ENCODE peak calls at places on chromosomes 13 and 19, in eight cellular contexts. U is neural progenitor cell; A is NT2/D1; V is stomach; F is naive thymus-derived CD4-positive, alpha-beta T cell; M is psoas muscle; X is SJSA1; C is GM23248. E is an unnamed sample.

GRCh38 chr19:13986348-13986904 is 19.7 kb downstream of the RFX1 start:
- DNase-seq in U (peak; percentile 55), A (peak; percentile 84), V (peak; percentile 82), F (peak; percentile 98), M (peak; percentile 91), X (no peak), C (peak; percentile 90), E (peak; percentile 53)

GRCh38 chr13:40205771-40206240 is 460.6 kb downstream of the FOXO1 start:
- DNase-seq in U (no peak), A (no peak), V (no peak), F (no peak), M (no peak), X (no peak), C (no peak), E (no peak)

GRCh38 chr13:82758056-82758455 is 1124.2 kb downstream of the SLITRK1 start:
- DNase-seq in U (peak; percentile 41), A (peak; percentile 36), V (no peak), F (no peak), M (no peak), X (peak; percentile 75), C (peak; percentile 41), E (no peak)

GRCh38 chr19:42254083-42254849 is 662 bp downstream of the ERF start:
- DNase-seq in U (peak; percentile 94), A (no peak), V (peak; percentile 79), F (peak; percentile 83), M (peak; percentile 80), X (peak; percentile 79), C (peak; percentile 84), E (no peak)

GRCh38 chr19:14149011-14149410 is 12.6 kb upstream of the ASF1B start:
- DNase-seq in U (no peak), A (no peak), V (no peak), F (no peak), M (no peak), X (no peak), C (no peak), E (no peak)

GRCh38 chr19:30280018-30280417 is 92.2 kb upstream of the ZNF536 start:
- DNase-seq in U (no peak), A (no peak), V (no peak), F (no peak), M (no peak), X (no peak), C (no peak), E (no peak)

GRCh38 chr13:74554581-74555290 is 420.5 kb upstream of the KLF12 start:
- DNase-seq in U (no peak), A (no peak), V (no peak), F (no peak), M (no peak), X (no peak), C (no peak), E (no peak)

GRCh38 chr19:1171755-1172352 is 2.2 kb downstream of the SBNO2 start:
- DNase-seq in U (peak; percentile 57), A (no peak), V (peak; percentile 32), F (no peak), M (peak; percentile 50), X (no peak), C (peak; percentile 50), E (peak; percentile 62)

GRCh38 chr13:35818577-35819165 is 312.5 kb downstream of the DCLK1 start:
- DNase-seq in U (peak; percentile 58), A (peak; percentile 9), V (no peak), F (no peak), M (no peak), X (no peak), C (peak; percentile 74), E (no peak)

GRCh38 chr19:3879656-3880055 is 829 bp upstream of the ATCAY start:
- DNase-seq in U (no peak), A (no peak), V (no peak), F (no peak), M (no peak), X (no peak), C (no peak), E (no peak)

GRCh38 chr13:27264181-27264580 is 6.4 kb upstream of the RASL11A start:
- DNase-seq in U (no peak), A (no peak), V (no peak), F (no peak), M (no peak), X (no peak), C (peak; percentile 90), E (no peak)

GRCh38 chr19:40663712-40664692 is 26.4 kb downstream of the NUMBL start:
- DNase-seq in U (no peak), A (no peak), V (no peak), F (no peak), M (no peak), X (no peak), C (peak; percentile 61), E (no peak)

GRCh38 chr19:43430142-43430710 is 15.5 kb downstream of the TEX101 start:
- DNase-seq in U (no peak), A (no peak), V (no peak), F (no peak), M (no peak), X (no peak), C (no peak), E (peak; percentile 69)

GRCh38 chr13:32228330-32229041 is 86.7 kb downstream of the ZAR1L start:
- DNase-seq in U (no peak), A (peak; percentile 6), V (no peak), F (no peak), M (no peak), X (no peak), C (peak; percentile 59), E (peak; percentile 5)

GRCh38 chr13:20995245-20995829 is 66.0 kb downstream of the LATS2 start:
- DNase-seq in U (no peak), A (no peak), V (no peak), F (no peak), M (no peak), X (no peak), C (no peak), E (no peak)

GRCh38 chr19:35267818-35268545 is 780 bp upstream of the USF2 start:
- DNase-seq in U (peak; percentile 89), A (no peak), V (peak; percentile 78), F (peak; percentile 66), M (peak; percentile 90), X (peak; percentile 67), C (peak; percentile 88), E (peak; percentile 44)

GRCh38 chr19:32224371-32225244 is 120.8 kb upstream of the ZNF507 start:
- DNase-seq in U (peak; percentile 82), A (peak; percentile 30), V (peak; percentile 65), F (no peak), M (peak; percentile 78), X (peak; percentile 60), C (peak; percentile 71), E (no peak)

GRCh38 chr19:50980203-50980602 is 3.5 kb downstream of the KLK7 start:
- DNase-seq in U (no peak), A (no peak), V (no peak), F (no peak), M (no peak), X (no peak), C (no peak), E (no peak)

GRCh38 chr19:34772697-34773554 is at the start of gene ZNF599:
- DNase-seq in U (peak; percentile 95), A (peak; percentile 77), V (peak; percentile 91), F (peak; percentile 86), M (peak; percentile 96), X (peak; percentile 89), C (peak; percentile 96), E (peak; percentile 78)

DNA sequence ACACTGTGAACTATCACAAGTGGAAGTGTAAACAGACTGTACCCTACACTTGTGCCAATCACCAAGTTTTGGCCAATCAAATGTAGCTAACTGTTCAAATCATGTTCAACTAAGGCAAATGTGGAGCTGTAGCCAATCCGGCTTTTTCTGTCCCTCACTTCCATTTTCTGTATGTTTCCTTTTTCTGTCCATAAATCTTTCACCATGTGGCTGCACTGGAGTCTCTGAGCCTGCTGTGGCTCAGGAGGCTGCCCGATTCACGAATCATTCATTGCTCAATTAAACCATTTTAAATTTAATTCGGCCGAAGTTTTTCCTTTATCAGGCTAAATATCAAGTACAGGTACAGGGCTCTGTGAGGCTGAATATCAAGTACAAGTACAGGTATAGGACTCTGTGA is 216.5 kb downstream of the RFC3 start:
- DNase-seq in U (no peak), A (no peak), V (no peak), F (no peak), M (no peak), X (no peak), C (peak; percentile 40), E (no peak)
- H3K4me1 ChIP-seq in U (peaks cover 7% of the 10 kb centered on the region), A (peaks cover 3% of the 10 kb centered on the region), V (no peaks in the 10 kb centered on the region), F (no peaks in the 10 kb centered on the region), M (no peaks in the 10 kb centered on the region), X (peaks cover 28% of the 10 kb centered on the region), C (peaks cover 17% of the 10 kb centered on the region), E (peaks cover 32% of the 10 kb centered on the region)

GRCh38 chr13:110234532-110234931 is 72.4 kb downstream of the COL4A1 start:
- DNase-seq in U (no peak), A (no peak), V (no peak), F (no peak), M (no peak), X (no peak), C (no peak), E (no peak)
- H3K4me1 ChIP-seq in U (peaks cover 9% of the 10 kb centered on the region), A (no peaks in the 10 kb centered on the region), V (peaks cover 2% of the 10 kb centered on the region), F (no peaks in the 10 kb centered on the region), M (peaks cover 23% of the 10 kb centered on the region), X (peaks cover 53% of the 10 kb centered on the region), C (peaks cover 15% of the 10 kb centered on the region), E (no peaks in the 10 kb centered on the region)

GRCh38 chr19:46355991-46356669 is 9.2 kb downstream of the PPP5C start:
- DNase-seq in U (no peak), A (no peak), V (no peak), F (no peak), M (no peak), X (no peak), C (no peak), E (no peak)

GRCh38 chr19:46356670-46357055 is 9.8 kb downstream of the PPP5C start:
- DNase-seq in U (no peak), A (no peak), V (no peak), F (no peak), M (no peak), X (no peak), C (no peak), E (no peak)

GRCh38 chr19:46355234-46355990 is 8.5 kb downstream of the PPP5C start:
- DNase-seq in U (no peak), A (no peak), V (no peak), F (no peak), M (no peak), X (no peak), C (no peak), E (no peak)

GRCh38 chr19:46361915-46362314 is 15.0 kb downstream of the PPP5C start:
- DNase-seq in U (no peak), A (no peak), V (no peak), F (no peak), M (no peak), X (no peak), C (no peak), E (no peak)

GRCh38 chr19:46357846-46358583 is 11.1 kb downstream of the PPP5C start:
- DNase-seq in U (no peak), A (no peak), V (no peak), F (no peak), M (no peak), X (no peak), C (peak; percentile 71), E (no peak)
- H3K4me1 ChIP-seq in U (no peaks in the 10 kb centered on the region), A (no peaks in the 10 kb centered on the region), V (peaks cover 31% of the 10 kb centered on the region), F (peaks cover 10% of the 10 kb centered on the region), M (no peaks in the 10 kb centered on the region), X (peaks cover 15% of the 10 kb centered on the region), C (peaks cover 21% of the 10 kb centered on the region), E (peaks cover 7% of the 10 kb centered on the region)

GRCh38 chr13:44768233-44768632 is 192.1 kb upstream of the TSC22D1 start:
- DNase-seq in U (no peak), A (no peak), V (no peak), F (peak; percentile 23), M (no peak), X (no peak), C (no peak), E (no peak)
- H3K4me1 ChIP-seq in U (peaks cover 24% of the 10 kb centered on the region), A (no peaks in the 10 kb centered on the region), V (peaks cover 27% of the 10 kb centered on the region), F (peaks cover 4% of the 10 kb centered on the region), M (no peaks in the 10 kb centered on the region), X (peaks cover 16% of the 10 kb centered on the region), C (peaks cover 11% of the 10 kb centered on the region), E (peaks cover 7% of the 10 kb centered on the region)